ENCODE peak calls at places on chromosomes 12 and 14, in ten cellular contexts. W, Q, H, U, F, L, J, S, P and C are unnamed samples.
A peak's percentile ranks its signal among the peaks of the same experiment; 100 is the strongest.

GRCh38 chr12:64494998-64495729 is 43.2 kb downstream of the TBK1 start:
- DNase-seq in W (no peak), Q (no peak), H (no peak), U (no peak), F (no peak), L (no peak), J (no peak), S (no peak), P (no peak), C (no peak)

GRCh38 chr12:79844693-79845092 is 90.2 kb downstream of the PPP1R12A start:
- DNase-seq in W (no peak), Q (no peak), H (peak; percentile 68), U (no peak), F (no peak), L (peak; percentile 9), J (no peak), S (no peak), P (peak; percentile 74), C (peak; percentile 8)

GRCh38 chr14:76698631-76699030 is 62.6 kb upstream of the VASH1 start:
- DNase-seq in W (no peak), Q (no peak), H (no peak), U (no peak), F (no peak), L (no peak), J (no peak), S (no peak), P (no peak), C (no peak)

GRCh38 chr14:60102389-60102788 is 10.7 kb downstream of the PCNX4 start:
- DNase-seq in W (no peak), Q (no peak), H (peak; percentile 95), U (no peak), F (no peak), L (peak; percentile 36), J (no peak), S (no peak), P (no peak), C (peak; percentile 57)

GRCh38 chr12:130783110-130783715 is 55.8 kb downstream of the STX2 start:
- DNase-seq in W (no peak), Q (no peak), H (no peak), U (no peak), F (no peak), L (no peak), J (no peak), S (no peak), P (no peak), C (no peak)

GRCh38 chr12:9673404-9674225 is 4.1 kb downstream of the CLEC2D start:
- DNase-seq in W (peak; percentile 75), Q (peak; percentile 74), H (peak; percentile 89), U (peak; percentile 76), F (no peak), L (peak; percentile 93), J (no peak), S (peak; percentile 39), P (peak; percentile 53), C (peak; percentile 80)

GRCh38 chr12:32891956-32892355 is 4.6 kb downstream of the PKP2 start:
- DNase-seq in W (no peak), Q (no peak), H (peak; percentile 9), U (no peak), F (no peak), L (no peak), J (no peak), S (no peak), P (peak; percentile 20), C (no peak)

GRCh38 chr12:28535216-28535615 is 345.0 kb downstream of the CCDC91 start:
- DNase-seq in W (no peak), Q (no peak), H (peak; percentile 68), U (no peak), F (no peak), L (peak; percentile 40), J (no peak), S (no peak), P (no peak), C (peak; percentile 44)

GRCh38 chr14:96586056-96586455 is 83.9 kb downstream of the PAPOLA start:
- DNase-seq in W (no peak), Q (no peak), H (no peak), U (no peak), F (no peak), L (no peak), J (no peak), S (no peak), P (no peak), C (no peak)
- H3K4me3 ChIP-seq in W (no peak overlapping the region), Q (no peak overlapping the region), H (no peak overlapping the region), U (no peak overlapping the region), F (no peak overlapping the region), L (no peak overlapping the region), J (no peak overlapping the region), S (no peak overlapping the region), P (no peak overlapping the region), C (no peak overlapping the region)

GRCh38 chr14:91142214-91142668 is 28.4 kb downstream of the DGLUCY start:
- DNase-seq in W (no peak), Q (no peak), H (no peak), U (no peak), F (no peak), L (no peak), J (no peak), S (no peak), P (no peak), C (no peak)
- H3K4me3 ChIP-seq in W (no peak overlapping the region), Q (no peak overlapping the region), H (no peak overlapping the region), U (no peak overlapping the region), F (no peak overlapping the region), L (no peak overlapping the region), J (no peak overlapping the region), S (no peak overlapping the region), P (no peak overlapping the region), C (no peak overlapping the region)

DNA sequence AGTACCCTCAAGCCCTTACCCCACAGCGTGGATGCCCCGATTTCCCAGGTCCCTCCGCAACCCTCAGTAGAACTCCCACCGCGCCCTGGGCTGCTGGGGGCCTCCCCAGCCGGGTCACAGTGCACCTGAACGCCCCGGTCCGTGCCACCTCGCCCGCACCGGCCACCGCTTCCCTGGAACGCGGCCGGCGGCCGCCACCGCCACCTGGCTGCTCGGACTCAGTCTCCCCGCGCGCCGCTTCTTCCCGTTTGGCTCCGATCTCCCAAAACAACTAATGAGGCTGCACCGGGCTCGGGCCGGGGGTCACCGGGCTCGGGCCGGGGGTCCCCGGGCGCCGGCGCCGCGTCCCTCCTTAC is 1.0 kb downstream of the ITPK1 start:
- DNase-seq in W (no peak), Q (peak; percentile 77), H (no peak), U (peak; percentile 56), F (no peak), L (no peak), J (no peak), S (no peak), P (no peak), C (no peak)
- H3K4me3 ChIP-seq in W (peak overlapping the region; percentile 72), Q (peak overlapping the region; percentile 88), H (peak overlapping the region; percentile 84), U (peak overlapping the region; percentile 91), F (peak overlapping the region; percentile 85), L (peak overlapping the region; percentile 68), J (peak overlapping the region; percentile 89), S (peak overlapping the region; percentile 76), P (peak overlapping the region; percentile 76), C (peak overlapping the region; percentile 60)

DNA sequence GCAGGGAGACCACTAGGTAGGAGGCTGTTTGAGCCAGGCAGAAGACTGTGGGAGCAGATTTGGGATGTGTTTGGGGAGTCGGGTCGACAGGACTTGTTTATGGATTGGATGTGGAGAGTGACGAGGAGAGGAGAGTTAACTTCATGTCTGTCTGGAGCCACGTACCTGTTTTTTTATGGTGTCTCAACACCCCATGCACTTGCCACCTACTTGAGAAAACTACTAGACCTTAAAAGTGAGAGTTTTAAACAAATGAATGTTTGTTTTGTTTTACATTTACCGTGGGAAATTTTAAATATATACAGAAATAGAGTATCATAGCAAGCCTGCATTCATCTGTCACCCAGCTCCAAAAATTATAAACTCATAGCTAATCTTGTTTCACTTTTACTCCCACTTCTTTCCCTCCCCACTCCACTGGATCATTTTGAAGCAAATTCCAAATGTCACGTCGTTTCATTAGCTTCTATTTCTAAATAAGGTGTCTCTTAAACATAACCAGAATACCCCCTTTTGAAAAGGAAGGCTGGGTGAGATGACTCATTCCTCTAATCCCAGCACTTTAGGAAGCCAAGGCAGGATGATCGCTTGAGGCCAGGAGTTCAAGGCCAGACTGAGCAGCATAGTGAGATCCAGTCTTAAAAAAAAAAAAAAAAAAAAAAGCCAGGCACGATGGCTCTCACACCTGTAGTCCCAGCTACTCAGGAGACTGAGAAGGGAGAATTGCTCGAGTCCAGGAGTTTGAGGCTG is 136.2 kb downstream of the ANO6 start:
- DNase-seq in W (no peak), Q (no peak), H (no peak), U (no peak), F (no peak), L (no peak), J (no peak), S (no peak), P (no peak), C (no peak)
- H3K4me3 ChIP-seq in W (no peak overlapping the region), Q (no peak overlapping the region), H (no peak overlapping the region), U (no peak overlapping the region), F (no peak overlapping the region), L (no peak overlapping the region), J (no peak overlapping the region), S (no peak overlapping the region), P (no peak overlapping the region), C (no peak overlapping the region)

GRCh38 chr12:112907415-112908157 is 824 bp downstream of the OAS1 start:
- DNase-seq in W (no peak), Q (no peak), H (no peak), U (no peak), F (no peak), L (no peak), J (no peak), S (no peak), P (no peak), C (no peak)

GRCh38 chr12:112906712-112907414 is at the start of gene OAS1:
- DNase-seq in W (no peak), Q (no peak), H (peak; percentile 51), U (no peak), F (no peak), L (peak; percentile 19), J (no peak), S (peak; percentile 9), P (peak; percentile 79), C (no peak)

GRCh38 chr12:112909693-112910092 is 2.9 kb downstream of the OAS1 start:
- DNase-seq in W (no peak), Q (no peak), H (no peak), U (no peak), F (no peak), L (no peak), J (no peak), S (no peak), P (no peak), C (no peak)

GRCh38 chr12:112905451-112906089 is 1.2 kb upstream of the OAS1 start:
- DNase-seq in W (no peak), Q (no peak), H (peak; percentile 22), U (no peak), F (no peak), L (no peak), J (no peak), S (no peak), P (no peak), C (no peak)

DNA sequence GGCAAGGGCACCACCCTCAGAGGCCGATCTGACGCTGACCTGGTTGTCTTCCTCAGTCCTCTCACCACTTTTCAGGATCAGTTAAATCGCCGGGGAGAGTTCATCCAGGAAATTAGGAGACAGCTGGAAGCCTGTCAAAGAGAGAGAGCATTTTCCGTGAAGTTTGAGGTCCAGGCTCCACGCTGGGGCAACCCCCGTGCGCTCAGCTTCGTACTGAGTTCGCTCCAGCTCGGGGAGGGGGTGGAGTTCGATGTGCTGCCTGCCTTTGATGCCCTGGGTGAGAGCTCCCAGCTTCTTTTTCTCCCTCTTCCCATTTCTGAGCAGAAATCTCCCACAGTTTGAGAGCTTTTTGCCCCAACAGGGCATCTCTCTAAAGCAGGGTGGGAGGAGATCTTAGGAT is 1.8 kb downstream of the OAS1 start:
- DNase-seq in W (no peak), Q (no peak), H (peak; percentile 10), U (no peak), F (no peak), L (no peak), J (no peak), S (no peak), P (no peak), C (no peak)
- H3K4me3 ChIP-seq in W (peak overlapping the region; percentile 61), Q (no peak overlapping the region), H (no peak overlapping the region), U (peak overlapping the region; percentile 58), F (peak overlapping the region; percentile 49), L (no peak overlapping the region), J (no peak overlapping the region), S (peak overlapping the region; percentile 57), P (no peak overlapping the region), C (no peak overlapping the region)